ENCODE peak calls at places on chromosomes 16 and 17, in eight cellular contexts. J is transverse colon, H is adrenal gland, P is lower leg skin, A is body of pancreas, X is A549, N is breast epithelium, C is sigmoid colon. U is an unnamed sample.

GRCh38 chr16:57960826-57961472 is 10.0 kb downstream of the CNGB1 start:
- DNase-seq in J (no peak), N (no peak), A (no peak), C (no peak), H (no peak), X (no peak), P (no peak), U (no peak)

GRCh38 chr16:361341-361871 is 8.9 kb upstream of the AXIN1 start:
- DNase-seq in N (no peak), P (no peak), C (no peak), A (no peak), X (no peak), H (no peak), J (no peak), U (no peak)

GRCh38 chr16:30903596-30903995 is 7.2 kb downstream of the CTF1 start:
- DNase-seq in X (peak; percentile 35), C (peak; percentile 72), A (peak; percentile 66), H (peak; percentile 47), J (no peak), P (no peak), N (no peak), U (peak; percentile 61)

GRCh38 chr17:14552311-14552710 is 251.4 kb downstream of the HS3ST3B1 start:
- DNase-seq in H (no peak), X (no peak), N (no peak), C (no peak), P (peak; percentile 16), A (no peak), J (no peak), U (no peak)

GRCh38 chr17:60388742-60389141 is 3.2 kb downstream of the USP32 start:
- DNase-seq in A (peak; percentile 22), N (no peak), P (no peak), C (no peak), J (no peak), H (no peak), X (no peak), U (no peak)

GRCh38 chr16:54073356-54073755 is 213.2 kb downstream of the IRX3 start:
- DNase-seq in N (no peak), P (no peak), C (no peak), X (no peak), J (no peak), A (no peak), H (no peak), U (no peak)

GRCh38 chr16:3461120-3461519 is 17.6 kb downstream of the NAA60 start:
- DNase-seq in H (no peak), A (no peak), C (no peak), N (no peak), J (no peak), X (no peak), P (no peak), U (no peak)

GRCh38 chr17:35778641-35779196 is 16.7 kb downstream of the MMP28 start:
- DNase-seq in C (no peak), J (no peak), A (no peak), H (no peak), X (no peak), N (no peak), P (no peak), U (no peak)

GRCh38 chr17:76562734-76563148 is 22.9 kb downstream of the PRCD start:
- DNase-seq in N (no peak), C (no peak), X (no peak), P (no peak), J (no peak), A (no peak), H (peak; percentile 73), U (no peak)

GRCh38 chr17:82525712-82526111 is 6.2 kb downstream of the FOXK2 start:
- DNase-seq in J (no peak), C (no peak), A (no peak), H (no peak), X (no peak), P (no peak), N (no peak), U (no peak)

GRCh38 chr17:82529914-82530300 is 10.4 kb downstream of the FOXK2 start:
- DNase-seq in H (no peak), N (no peak), P (no peak), J (no peak), A (no peak), X (no peak), C (no peak), U (no peak)

GRCh38 chr17:82527893-82528292 is 8.4 kb downstream of the FOXK2 start:
- DNase-seq in J (no peak), P (no peak), H (no peak), N (no peak), A (no peak), C (no peak), X (no peak), U (no peak)

GRCh38 chr17:82531431-82531881 is 11.9 kb downstream of the FOXK2 start:
- DNase-seq in A (no peak), P (no peak), X (no peak), C (no peak), H (no peak), N (no peak), J (no peak), U (no peak)

DNA sequence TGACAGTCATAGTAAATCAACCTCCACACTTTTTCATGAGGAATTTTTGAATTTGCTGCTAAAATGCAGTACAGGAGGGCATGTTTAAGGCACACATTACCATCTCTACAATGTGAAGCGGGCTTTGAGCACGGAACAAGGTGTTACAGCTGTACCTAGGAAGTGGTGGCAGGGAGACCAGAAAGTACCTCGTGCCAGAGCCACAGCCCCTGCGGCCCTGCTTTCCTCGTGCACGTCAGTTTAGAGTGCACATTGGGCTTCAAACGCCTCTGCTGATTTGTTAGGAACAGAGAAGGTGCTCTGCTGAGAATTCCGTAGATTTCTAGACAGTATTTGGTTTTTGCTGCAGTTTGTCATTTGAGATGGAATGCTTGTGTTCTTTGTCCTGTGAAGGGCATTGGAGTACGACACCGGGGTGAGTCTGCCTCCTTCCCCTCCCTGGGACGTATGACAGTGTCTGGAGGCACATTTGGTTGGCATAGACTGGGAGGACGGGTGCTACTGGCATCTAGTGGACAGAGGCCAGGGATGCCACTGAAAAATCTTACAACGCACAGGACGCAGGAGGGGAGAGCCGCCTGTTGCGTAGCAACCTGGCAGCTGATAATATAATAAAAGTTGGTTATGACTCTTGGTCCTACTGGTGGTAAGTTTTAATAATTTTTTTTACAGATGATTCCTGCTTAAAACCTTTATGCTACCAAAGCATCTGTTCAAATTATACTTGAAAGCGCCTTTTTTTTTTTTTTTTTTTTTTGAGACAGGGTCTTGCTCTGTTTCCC is 9.1 kb downstream of the FOXK2 start:
- DNase-seq in J (peak; percentile 66), P (peak; percentile 67), C (peak; percentile 90), X (peak; percentile 85), A (peak; percentile 67), H (peak; percentile 92), N (peak; percentile 60), U (peak; percentile 66)
- TF ChIP-seq CTCF in J (peak; percentile 69), P (no peak), C (no peak), X (peak; percentile 66), A (peak; percentile 17), H (peak; percentile 51), N (no peak), U (peak; percentile 32)

GRCh38 chr17:44829558-44830358 is at the start of gene GJC1:
- DNase-seq in C (peak; percentile 78), P (no peak), J (peak; percentile 10), N (no peak), X (peak; percentile 48), A (no peak), H (no peak), U (peak; percentile 69)

GRCh38 chr17:44828919-44829557 is 1.0 kb downstream of the GJC1 start:
- DNase-seq in H (no peak), C (no peak), A (no peak), J (no peak), P (no peak), X (peak; percentile 38), N (no peak), U (no peak)

GRCh38 chr17:44831270-44831770 is 1.2 kb upstream of the GJC1 start:
- DNase-seq in J (no peak), X (no peak), C (no peak), N (peak; percentile 39), P (no peak), H (no peak), A (no peak), U (no peak)

GRCh38 chr17:44832821-44833220 is 2.7 kb upstream of the GJC1 start:
- DNase-seq in J (no peak), C (no peak), H (no peak), A (no peak), X (no peak), N (no peak), P (no peak), U (no peak)

DNA sequence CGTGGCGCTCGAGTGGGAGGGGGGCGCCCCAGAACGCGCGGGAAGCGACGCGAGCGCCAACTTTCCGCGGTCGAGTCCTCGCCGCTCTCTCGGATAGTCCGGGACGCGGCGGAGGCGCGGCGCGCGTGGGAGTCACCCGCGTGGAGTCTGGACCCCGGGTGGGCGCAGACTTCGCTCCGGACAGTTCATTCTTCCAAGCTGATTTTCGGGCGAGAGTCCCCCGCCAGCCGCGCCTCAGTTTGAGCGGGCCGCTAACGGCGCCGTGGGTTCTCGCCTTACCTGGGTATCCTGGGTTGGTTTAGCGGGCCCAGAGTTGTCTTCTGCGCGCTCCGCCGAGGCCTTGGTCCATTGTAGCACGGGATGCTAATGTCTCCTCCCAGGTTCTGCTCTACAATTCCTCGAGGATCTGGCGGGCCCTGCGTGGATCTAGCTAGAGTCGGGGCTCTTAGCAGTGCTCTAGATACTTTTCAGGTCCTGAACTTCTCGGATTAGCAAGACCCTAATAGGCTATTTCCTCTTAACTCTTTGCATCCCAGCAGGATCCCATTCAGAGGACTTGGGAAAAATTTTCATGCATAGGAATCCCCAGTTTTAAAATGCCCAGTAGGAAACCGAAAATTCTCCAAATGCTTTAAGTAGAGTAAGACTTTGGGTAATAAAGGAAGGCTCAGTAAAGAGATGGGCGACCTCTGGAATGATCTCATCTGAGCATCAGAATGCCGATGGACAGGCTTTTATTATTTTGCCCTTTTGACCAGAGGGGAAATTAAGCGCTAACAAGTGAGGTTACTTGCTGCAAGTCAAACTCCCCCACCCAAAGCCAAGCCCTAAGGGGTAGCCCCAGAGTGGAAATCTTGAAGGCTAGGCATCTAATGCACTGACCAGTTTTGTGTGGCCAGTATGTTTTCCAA is 527 bp upstream of the GJC1 start:
- DNase-seq in C (peak; percentile 74), X (peak; percentile 59), H (no peak), N (peak; percentile 15), P (no peak), J (peak; percentile 10), A (no peak), U (no peak)
- TF ChIP-seq POLR2A in C (no peak), X (no peak), H (no peak), N (no peak), P (no peak), J (no peak), A (no peak), U (no peak)

GRCh38 chr17:82545071-82545462 is 25.5 kb downstream of the FOXK2 start:
- DNase-seq in A (no peak), N (no peak), C (peak; percentile 90), H (no peak), P (no peak), X (no peak), J (no peak), U (no peak)
- H3K4me3 ChIP-seq in A (no peak overlapping the region), N (no peak overlapping the region), C (peak overlapping the region; percentile 26), H (no peak overlapping the region), P (no peak overlapping the region), X (no peak overlapping the region), J (peak overlapping the region; percentile 6), U (no peak overlapping the region)

DNA sequence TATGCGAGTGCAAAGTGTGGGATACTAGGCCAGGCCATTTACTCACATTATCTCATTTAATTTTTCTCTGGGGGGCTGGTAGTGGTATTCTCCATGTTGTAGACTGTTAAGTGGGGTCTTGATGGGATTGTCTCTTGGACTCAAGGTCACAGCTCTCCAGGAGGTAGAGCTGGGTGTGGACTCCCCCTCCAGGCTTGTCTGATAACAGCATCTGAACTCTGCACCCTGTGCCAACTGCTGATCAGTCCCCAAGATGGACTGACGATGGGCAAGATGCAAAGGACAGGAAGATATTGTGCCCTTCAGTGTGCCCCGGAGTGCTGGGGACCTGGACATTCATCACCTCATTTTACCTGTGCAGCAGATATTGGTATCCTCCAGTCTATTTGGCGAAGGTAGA is 147.8 kb downstream of the MSI2 start:
- DNase-seq in X (peak; percentile 33), H (no peak), A (no peak), J (no peak), P (no peak), N (no peak), C (no peak), U (no peak)
- TF ChIP-seq CTCF in X (peak; percentile 34), H (no peak), A (no peak), J (no peak), P (no peak), N (no peak), C (no peak), U (no peak)

U was measured in heart left ventricle.